ENCODE peak calls at places on chromosomes 2 and 18, in ten cellular contexts. One of them, this sample, is unnamed.

GRCh38 chr2:176574415-176575236 is 305.4 kb downstream of the MTX2 start:
- DNase-seq in body of pancreas: no peak
- DNase-seq in NCI-H1092: no peak
- DNase-seq in RWPE1: no peak
- DNase-seq in posterior cingulate gyrus: no peak
- DNase-seq in effector memory CD8-positive, alpha-beta T cell: no peak
- DNase-seq in astrocyte: no peak
- DNase-seq in CMK: no peak
- DNase-seq in nephron progenitor cell: no peak
- DNase-seq in foreskin fibroblast: no peak
- DNase-seq in this sample: no peak

GRCh38 chr2:188251034-188251433 is 40.6 kb upstream of the GULP1 start:
- DNase-seq in body of pancreas: no peak
- DNase-seq in NCI-H1092: no peak
- DNase-seq in RWPE1: no peak
- DNase-seq in posterior cingulate gyrus: no peak
- DNase-seq in effector memory CD8-positive, alpha-beta T cell: no peak
- DNase-seq in astrocyte: no peak
- DNase-seq in CMK: no peak
- DNase-seq in nephron progenitor cell: no peak
- DNase-seq in foreskin fibroblast: no peak
- DNase-seq in this sample: no peak

GRCh38 chr2:236345081-236345714 is 81.0 kb upstream of the ASB18 start:
- DNase-seq in body of pancreas: no peak
- DNase-seq in NCI-H1092: no peak
- DNase-seq in RWPE1: no peak
- DNase-seq in posterior cingulate gyrus: no peak
- DNase-seq in effector memory CD8-positive, alpha-beta T cell: no peak
- DNase-seq in astrocyte: no peak
- DNase-seq in CMK: no peak
- DNase-seq in nephron progenitor cell: no peak
- DNase-seq in foreskin fibroblast: no peak
- DNase-seq in this sample: no peak

GRCh38 chr2:216863946-216864345 is 4.1 kb upstream of the TNP1 start:
- DNase-seq in body of pancreas: no peak
- DNase-seq in NCI-H1092: no peak
- DNase-seq in RWPE1: no peak
- DNase-seq in posterior cingulate gyrus: no peak
- DNase-seq in effector memory CD8-positive, alpha-beta T cell: no peak
- DNase-seq in astrocyte: no peak
- DNase-seq in CMK: no peak
- DNase-seq in nephron progenitor cell: no peak
- DNase-seq in foreskin fibroblast: no peak
- DNase-seq in this sample: no peak

GRCh38 chr2:109000654-109001600 is 11.9 kb upstream of the EDAR start:
- DNase-seq in body of pancreas: no peak
- DNase-seq in NCI-H1092: no peak
- DNase-seq in RWPE1: peak; percentile 45
- DNase-seq in posterior cingulate gyrus: no peak
- DNase-seq in effector memory CD8-positive, alpha-beta T cell: no peak
- DNase-seq in astrocyte: no peak
- DNase-seq in CMK: no peak
- DNase-seq in nephron progenitor cell: no peak
- DNase-seq in foreskin fibroblast: no peak
- DNase-seq in this sample: no peak

GRCh38 chr18:12946549-12947354 is 1.1 kb upstream of the SEH1L start:
- DNase-seq in body of pancreas: no peak
- DNase-seq in NCI-H1092: no peak
- DNase-seq in RWPE1: peak; percentile 46
- DNase-seq in posterior cingulate gyrus: peak; percentile 31
- DNase-seq in effector memory CD8-positive, alpha-beta T cell: no peak
- DNase-seq in astrocyte: peak; percentile 88
- DNase-seq in CMK: peak; percentile 42
- DNase-seq in nephron progenitor cell: peak; percentile 52
- DNase-seq in foreskin fibroblast: peak; percentile 82
- DNase-seq in this sample: peak; percentile 43

GRCh38 chr2:241489080-241489479 is 19.3 kb downstream of the STK25 start:
- DNase-seq in body of pancreas: no peak
- DNase-seq in NCI-H1092: no peak
- DNase-seq in RWPE1: no peak
- DNase-seq in posterior cingulate gyrus: no peak
- DNase-seq in effector memory CD8-positive, alpha-beta T cell: no peak
- DNase-seq in astrocyte: no peak
- DNase-seq in CMK: peak; percentile 30
- DNase-seq in nephron progenitor cell: no peak
- DNase-seq in foreskin fibroblast: no peak
- DNase-seq in this sample: no peak

GRCh38 chr2:237297421-237298155 is 116.4 kb downstream of the COL6A3 start:
- DNase-seq in body of pancreas: no peak
- DNase-seq in NCI-H1092: no peak
- DNase-seq in RWPE1: no peak
- DNase-seq in posterior cingulate gyrus: no peak
- DNase-seq in effector memory CD8-positive, alpha-beta T cell: no peak
- DNase-seq in astrocyte: peak; percentile 78
- DNase-seq in CMK: no peak
- DNase-seq in nephron progenitor cell: no peak
- DNase-seq in foreskin fibroblast: no peak
- DNase-seq in this sample: no peak

GRCh38 chr2:189115126-189115525 is 64.4 kb downstream of the COL5A2 start:
- DNase-seq in body of pancreas: no peak
- DNase-seq in NCI-H1092: no peak
- DNase-seq in RWPE1: peak; percentile 2
- DNase-seq in posterior cingulate gyrus: no peak
- DNase-seq in effector memory CD8-positive, alpha-beta T cell: no peak
- DNase-seq in astrocyte: no peak
- DNase-seq in CMK: no peak
- DNase-seq in nephron progenitor cell: no peak
- DNase-seq in foreskin fibroblast: no peak
- DNase-seq in this sample: no peak

GRCh38 chr2:19478441-19478840 is 120.0 kb upstream of the OSR1 start:
- DNase-seq in body of pancreas: no peak
- DNase-seq in NCI-H1092: no peak
- DNase-seq in RWPE1: no peak
- DNase-seq in posterior cingulate gyrus: no peak
- DNase-seq in effector memory CD8-positive, alpha-beta T cell: no peak
- DNase-seq in astrocyte: no peak
- DNase-seq in CMK: no peak
- DNase-seq in nephron progenitor cell: no peak
- DNase-seq in foreskin fibroblast: peak; percentile 7
- DNase-seq in this sample: no peak

GRCh38 chr2:212124597-212124996 is 414.0 kb downstream of the ERBB4 start:
- DNase-seq in body of pancreas: peak; percentile 8
- DNase-seq in NCI-H1092: no peak
- DNase-seq in RWPE1: no peak
- DNase-seq in posterior cingulate gyrus: no peak
- DNase-seq in effector memory CD8-positive, alpha-beta T cell: no peak
- DNase-seq in astrocyte: peak; percentile 12
- DNase-seq in CMK: no peak
- DNase-seq in nephron progenitor cell: no peak
- DNase-seq in foreskin fibroblast: no peak
- DNase-seq in this sample: no peak

GRCh38 chr18:39571511-39571910 is 2005.9 kb upstream of the CELF4 start:
- DNase-seq in body of pancreas: peak; percentile 10
- DNase-seq in NCI-H1092: no peak
- DNase-seq in RWPE1: no peak
- DNase-seq in posterior cingulate gyrus: no peak
- DNase-seq in effector memory CD8-positive, alpha-beta T cell: no peak
- DNase-seq in astrocyte: no peak
- DNase-seq in CMK: no peak
- DNase-seq in nephron progenitor cell: no peak
- DNase-seq in foreskin fibroblast: no peak
- DNase-seq in this sample: no peak

This sample was measured in esophagus squamous epithelium.